ENCODE peak calls at places on chromosome X, in six cellular contexts. One of them, this sample, is unnamed.

GRCh38 chrX:112120737-112121136 is 38.2 kb upstream of the TRPC5 start:
- DNase-seq in fibroblast of pulmonary artery: no peak
- DNase-seq in cardiac muscle cell: no peak
- DNase-seq in cardiac fibroblast: no peak
- DNase-seq in adrenal gland: no peak
- DNase-seq in fibroblast of the aortic adventitia: no peak
- DNase-seq in this sample: no peak

GRCh38 chrX:101656817-101657216 is 2.8 kb downstream of the ARMCX2 start:
- DNase-seq in adrenal gland: no peak
- DNase-seq in fibroblast of pulmonary artery: no peak
- DNase-seq in cardiac fibroblast: no peak
- DNase-seq in fibroblast of the aortic adventitia: no peak
- DNase-seq in cardiac muscle cell: no peak
- DNase-seq in this sample: no peak

GRCh38 chrX:45164021-45164621 is 36.6 kb downstream of the DIPK2B start:
- DNase-seq in fibroblast of the aortic adventitia: peak; percentile 31
- DNase-seq in fibroblast of pulmonary artery: peak; percentile 17
- DNase-seq in adrenal gland: peak; percentile 37
- DNase-seq in cardiac muscle cell: peak; percentile 50
- DNase-seq in cardiac fibroblast: peak; percentile 46
- DNase-seq in this sample: no peak

GRCh38 chrX:72349190-72349589 is 43.5 kb upstream of the CITED1 start:
- DNase-seq in adrenal gland: peak; percentile 19
- DNase-seq in cardiac muscle cell: no peak
- DNase-seq in fibroblast of the aortic adventitia: no peak
- DNase-seq in fibroblast of pulmonary artery: no peak
- DNase-seq in cardiac fibroblast: no peak
- DNase-seq in this sample: no peak

GRCh38 chrX:7062912-7063311 is 84.6 kb upstream of the STS start:
- DNase-seq in adrenal gland: no peak
- DNase-seq in fibroblast of pulmonary artery: peak; percentile 7
- DNase-seq in cardiac muscle cell: peak; percentile 7
- DNase-seq in cardiac fibroblast: no peak
- DNase-seq in fibroblast of the aortic adventitia: no peak
- DNase-seq in this sample: peak; percentile 36

GRCh38 chrX:41491267-41492004 is 44.3 kb downstream of the NYX start:
- DNase-seq in fibroblast of pulmonary artery: peak; percentile 89
- DNase-seq in fibroblast of the aortic adventitia: peak; percentile 84
- DNase-seq in cardiac muscle cell: peak; percentile 91
- DNase-seq in adrenal gland: no peak
- DNase-seq in cardiac fibroblast: peak; percentile 88
- DNase-seq in this sample: peak; percentile 90

GRCh38 chrX:22527302-22527701 is 254.6 kb downstream of the CBLL2 start:
- DNase-seq in cardiac fibroblast: no peak
- DNase-seq in fibroblast of pulmonary artery: no peak
- DNase-seq in adrenal gland: no peak
- DNase-seq in fibroblast of the aortic adventitia: no peak
- DNase-seq in cardiac muscle cell: no peak
- DNase-seq in this sample: no peak

GRCh38 chrX:102950908-102951866 is 14.1 kb downstream of the RAB40AL start:
- DNase-seq in cardiac fibroblast: peak; percentile 49
- DNase-seq in adrenal gland: peak; percentile 57
- DNase-seq in fibroblast of pulmonary artery: peak; percentile 52
- DNase-seq in cardiac muscle cell: peak; percentile 50
- DNase-seq in fibroblast of the aortic adventitia: peak; percentile 51
- DNase-seq in this sample: peak; percentile 40

GRCh38 chrX:48695925-48696300 is 621 bp upstream of the SUV39H1 start:
- DNase-seq in cardiac muscle cell: no peak
- DNase-seq in fibroblast of pulmonary artery: no peak
- DNase-seq in adrenal gland: no peak
- DNase-seq in fibroblast of the aortic adventitia: peak; percentile 1
- DNase-seq in cardiac fibroblast: no peak
- DNase-seq in this sample: no peak

GRCh38 chrX:9184231-9184630 is 150.3 kb upstream of the FAM9B start:
- DNase-seq in cardiac muscle cell: no peak
- DNase-seq in cardiac fibroblast: no peak
- DNase-seq in fibroblast of the aortic adventitia: no peak
- DNase-seq in adrenal gland: no peak
- DNase-seq in fibroblast of pulmonary artery: peak; percentile 3
- DNase-seq in this sample: no peak

GRCh38 chrX:54640103-54640428 is 110.0 kb downstream of the GNL3L start:
- DNase-seq in fibroblast of pulmonary artery: no peak
- DNase-seq in adrenal gland: no peak
- DNase-seq in cardiac fibroblast: no peak
- DNase-seq in cardiac muscle cell: no peak
- DNase-seq in fibroblast of the aortic adventitia: no peak
- DNase-seq in this sample: no peak

GRCh38 chrX:36957425-36958328 is 50.5 kb upstream of the FAM47C start:
- DNase-seq in cardiac fibroblast: no peak
- DNase-seq in fibroblast of the aortic adventitia: no peak
- DNase-seq in cardiac muscle cell: peak; percentile 2
- DNase-seq in fibroblast of pulmonary artery: no peak
- DNase-seq in adrenal gland: no peak
- DNase-seq in this sample: peak; percentile 4

GRCh38 chrX:9586992-9587392 is 122.1 kb downstream of the TBL1X start:
- DNase-seq in adrenal gland: no peak
- DNase-seq in cardiac muscle cell: no peak
- DNase-seq in cardiac fibroblast: no peak
- DNase-seq in fibroblast of pulmonary artery: no peak
- DNase-seq in fibroblast of the aortic adventitia: no peak
- DNase-seq in this sample: no peak

GRCh38 chrX:124300412-124300811 is 32.0 kb upstream of the TEX13D start:
- DNase-seq in fibroblast of pulmonary artery: no peak
- DNase-seq in cardiac muscle cell: no peak
- DNase-seq in fibroblast of the aortic adventitia: no peak
- DNase-seq in cardiac fibroblast: no peak
- DNase-seq in adrenal gland: no peak
- DNase-seq in this sample: no peak

GRCh38 chrX:68989865-68990606 is 161.2 kb downstream of the EFNB1 start:
- DNase-seq in fibroblast of pulmonary artery: peak; percentile 84
- DNase-seq in cardiac muscle cell: peak; percentile 92
- DNase-seq in adrenal gland: no peak
- DNase-seq in cardiac fibroblast: peak; percentile 91
- DNase-seq in fibroblast of the aortic adventitia: peak; percentile 88
- DNase-seq in this sample: peak; percentile 10

GRCh38 chrX:38214551-38214950 is 6.1 kb downstream of the SRPX start:
- DNase-seq in fibroblast of pulmonary artery: no peak
- DNase-seq in cardiac fibroblast: no peak
- DNase-seq in fibroblast of the aortic adventitia: peak; percentile 35
- DNase-seq in adrenal gland: no peak
- DNase-seq in cardiac muscle cell: no peak
- DNase-seq in this sample: peak; percentile 52

GRCh38 chrX:39869846-39870601 is 227.7 kb downstream of the BCOR start:
- DNase-seq in cardiac muscle cell: peak; percentile 70
- DNase-seq in cardiac fibroblast: peak; percentile 56
- DNase-seq in fibroblast of the aortic adventitia: peak; percentile 33
- DNase-seq in adrenal gland: no peak
- DNase-seq in fibroblast of pulmonary artery: peak; percentile 52
- DNase-seq in this sample: peak; percentile 61

GRCh38 chrX:13272426-13272825 is 47.4 kb downstream of the ATXN3L start:
- DNase-seq in adrenal gland: no peak
- DNase-seq in fibroblast of the aortic adventitia: no peak
- DNase-seq in cardiac muscle cell: no peak
- DNase-seq in fibroblast of pulmonary artery: no peak
- DNase-seq in cardiac fibroblast: no peak
- DNase-seq in this sample: no peak

GRCh38 chrX:138745215-138745614 is 33.7 kb upstream of the FGF13 start:
- DNase-seq in adrenal gland: peak; percentile 41
- DNase-seq in cardiac fibroblast: peak; percentile 54
- DNase-seq in fibroblast of the aortic adventitia: peak; percentile 71
- DNase-seq in cardiac muscle cell: peak; percentile 58
- DNase-seq in fibroblast of pulmonary artery: peak; percentile 60
- DNase-seq in this sample: peak; percentile 55

GRCh38 chrX:45031830-45032229 is 158.8 kb downstream of the KDM6A start:
- DNase-seq in cardiac fibroblast: no peak
- DNase-seq in cardiac muscle cell: no peak
- DNase-seq in fibroblast of pulmonary artery: no peak
- DNase-seq in fibroblast of the aortic adventitia: no peak
- DNase-seq in adrenal gland: no peak
- DNase-seq in this sample: no peak

GRCh38 chrX:30023451-30023850 is 191.9 kb upstream of the MAGEB2 start:
- DNase-seq in fibroblast of pulmonary artery: peak; percentile 10
- DNase-seq in fibroblast of the aortic adventitia: no peak
- DNase-seq in cardiac fibroblast: peak; percentile 0
- DNase-seq in cardiac muscle cell: no peak
- DNase-seq in adrenal gland: no peak
- DNase-seq in this sample: no peak

GRCh38 chrX:125998432-125998831 is 167.7 kb downstream of the DCAF12L2 start:
- DNase-seq in adrenal gland: no peak
- DNase-seq in fibroblast of the aortic adventitia: no peak
- DNase-seq in cardiac muscle cell: no peak
- DNase-seq in cardiac fibroblast: no peak
- DNase-seq in fibroblast of pulmonary artery: no peak
- DNase-seq in this sample: peak; percentile 7
- TF ChIP-seq CTCF in adrenal gland: no peak
- TF ChIP-seq CTCF in fibroblast of the aortic adventitia: no peak
- TF ChIP-seq CTCF in cardiac muscle cell: no peak
- TF ChIP-seq CTCF in cardiac fibroblast: peak; percentile 19
- TF ChIP-seq CTCF in fibroblast of pulmonary artery: no peak
- TF ChIP-seq CTCF in this sample: peak; percentile 22

GRCh38 chrX:50643525-50644137 is 170.4 kb downstream of the SHROOM4 start:
- DNase-seq in adrenal gland: no peak
- DNase-seq in cardiac fibroblast: peak; percentile 17
- DNase-seq in fibroblast of the aortic adventitia: no peak
- DNase-seq in fibroblast of pulmonary artery: peak; percentile 7
- DNase-seq in cardiac muscle cell: peak; percentile 15
- DNase-seq in this sample: no peak

GRCh38 chrX:50648151-50648550 is 165.8 kb downstream of the SHROOM4 start:
- DNase-seq in adrenal gland: no peak
- DNase-seq in fibroblast of pulmonary artery: peak; percentile 20
- DNase-seq in cardiac muscle cell: no peak
- DNase-seq in fibroblast of the aortic adventitia: peak; percentile 1
- DNase-seq in cardiac fibroblast: no peak
- DNase-seq in this sample: peak; percentile 67

DNA sequence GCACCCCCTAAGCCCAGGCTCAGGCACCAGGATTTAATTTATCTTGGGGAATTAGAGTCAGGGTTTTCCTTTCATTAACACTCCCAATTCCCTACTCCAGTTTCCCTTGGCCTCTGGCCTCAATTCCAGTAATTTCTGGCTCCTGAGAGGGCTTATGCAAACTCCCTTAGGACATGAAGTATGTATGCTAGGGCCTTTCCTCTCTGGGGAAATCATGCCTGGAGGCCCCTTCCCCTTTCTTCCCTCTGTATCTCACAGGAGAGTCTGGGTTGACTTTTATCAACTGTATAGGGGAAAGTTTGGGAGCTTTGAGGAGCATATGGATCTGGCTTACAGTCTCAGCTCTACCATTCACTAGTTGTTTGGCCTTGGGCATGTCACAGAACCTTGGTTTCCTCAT is 169.5 kb downstream of the SHROOM4 start:
- DNase-seq in fibroblast of pulmonary artery: no peak
- DNase-seq in cardiac muscle cell: no peak
- DNase-seq in adrenal gland: no peak
- DNase-seq in fibroblast of the aortic adventitia: no peak
- DNase-seq in cardiac fibroblast: no peak
- DNase-seq in this sample: no peak
- H3K4me3 ChIP-seq in fibroblast of pulmonary artery: no peak overlapping the region
- H3K4me3 ChIP-seq in cardiac muscle cell: no peak overlapping the region
- H3K4me3 ChIP-seq in adrenal gland: no peak overlapping the region
- H3K4me3 ChIP-seq in fibroblast of the aortic adventitia: no peak overlapping the region
- H3K4me3 ChIP-seq in cardiac fibroblast: no peak overlapping the region
- H3K4me3 ChIP-seq in this sample: no peak overlapping the region

GRCh38 chrX:135596495-135596894 is 76.0 kb downstream of the INTS6L start:
- DNase-seq in cardiac fibroblast: peak; percentile 29
- DNase-seq in fibroblast of pulmonary artery: peak; percentile 34
- DNase-seq in fibroblast of the aortic adventitia: peak; percentile 42
- DNase-seq in cardiac muscle cell: peak; percentile 45
- DNase-seq in adrenal gland: peak; percentile 38
- DNase-seq in this sample: peak; percentile 38
- TF ChIP-seq CTCF in cardiac fibroblast: peak; percentile 46
- TF ChIP-seq CTCF in fibroblast of pulmonary artery: peak; percentile 47
- TF ChIP-seq CTCF in fibroblast of the aortic adventitia: peak; percentile 67
- TF ChIP-seq CTCF in cardiac muscle cell: peak; percentile 57
- TF ChIP-seq CTCF in adrenal gland: peak; percentile 52
- TF ChIP-seq CTCF in this sample: peak; percentile 60

GRCh38 chrX:135050603-135051002 is 1.3 kb downstream of the RTL8A start:
- DNase-seq in cardiac fibroblast: no peak
- DNase-seq in fibroblast of pulmonary artery: no peak
- DNase-seq in fibroblast of the aortic adventitia: no peak
- DNase-seq in cardiac muscle cell: no peak
- DNase-seq in adrenal gland: no peak
- DNase-seq in this sample: no peak
- H3K4me3 ChIP-seq in cardiac fibroblast: no peak overlapping the region
- H3K4me3 ChIP-seq in fibroblast of pulmonary artery: peak overlapping the region; percentile 64
- H3K4me3 ChIP-seq in fibroblast of the aortic adventitia: peak overlapping the region; percentile 71
- H3K4me3 ChIP-seq in cardiac muscle cell: peak overlapping the region; percentile 30
- H3K4me3 ChIP-seq in adrenal gland: no peak overlapping the region
- H3K4me3 ChIP-seq in this sample: peak overlapping the region; percentile 60

DNA sequence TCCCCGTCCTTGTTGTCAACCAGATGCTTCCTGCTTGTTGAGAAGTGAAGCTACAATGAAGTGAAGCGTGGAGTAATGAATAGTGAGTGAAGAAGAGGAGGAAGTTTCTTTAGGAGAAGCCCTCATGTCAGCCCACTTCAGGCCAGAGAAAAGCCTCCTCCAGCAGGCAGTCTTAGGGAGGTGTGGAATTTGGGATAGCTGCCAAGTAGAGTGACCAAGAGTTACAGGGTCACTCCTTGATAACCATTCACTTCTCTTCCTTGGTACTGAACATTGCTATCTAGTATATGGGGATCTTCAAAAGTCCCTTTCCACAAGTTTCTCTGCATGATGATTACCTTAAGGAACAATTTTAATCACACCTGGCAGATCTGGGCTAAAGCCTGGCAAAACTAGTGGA is 53.3 kb downstream of the IGSF1 start:
- DNase-seq in fibroblast of the aortic adventitia: no peak
- DNase-seq in cardiac fibroblast: no peak
- DNase-seq in adrenal gland: no peak
- DNase-seq in cardiac muscle cell: no peak
- DNase-seq in fibroblast of pulmonary artery: no peak
- DNase-seq in this sample: no peak
- TF ChIP-seq CTCF in fibroblast of the aortic adventitia: no peak
- TF ChIP-seq CTCF in cardiac fibroblast: no peak
- TF ChIP-seq CTCF in adrenal gland: no peak
- TF ChIP-seq CTCF in cardiac muscle cell: no peak
- TF ChIP-seq CTCF in fibroblast of pulmonary artery: no peak
- TF ChIP-seq CTCF in this sample: no peak

GRCh38 chrX:46662188-46662587 is 88.6 kb downstream of the CHST7 start:
- DNase-seq in fibroblast of pulmonary artery: no peak
- DNase-seq in cardiac fibroblast: no peak
- DNase-seq in fibroblast of the aortic adventitia: no peak
- DNase-seq in cardiac muscle cell: no peak
- DNase-seq in adrenal gland: no peak
- DNase-seq in this sample: no peak

GRCh38 chrX:46662594-46662993 is 89.0 kb downstream of the CHST7 start:
- DNase-seq in adrenal gland: no peak
- DNase-seq in cardiac fibroblast: no peak
- DNase-seq in cardiac muscle cell: no peak
- DNase-seq in fibroblast of pulmonary artery: no peak
- DNase-seq in fibroblast of the aortic adventitia: peak; percentile 48
- DNase-seq in this sample: no peak

GRCh38 chrX:46666831-46667230 is 92.1 kb downstream of the SLC9A7 start:
- DNase-seq in fibroblast of the aortic adventitia: no peak
- DNase-seq in cardiac fibroblast: no peak
- DNase-seq in adrenal gland: no peak
- DNase-seq in fibroblast of pulmonary artery: no peak
- DNase-seq in cardiac muscle cell: no peak
- DNase-seq in this sample: no peak

GRCh38 chrX:46670316-46670715 is 88.6 kb downstream of the SLC9A7 start:
- DNase-seq in adrenal gland: no peak
- DNase-seq in fibroblast of the aortic adventitia: no peak
- DNase-seq in cardiac fibroblast: no peak
- DNase-seq in cardiac muscle cell: no peak
- DNase-seq in fibroblast of pulmonary artery: no peak
- DNase-seq in this sample: no peak

GRCh38 chrX:46665232-46666162 is 91.9 kb downstream of the CHST7 start:
- DNase-seq in adrenal gland: no peak
- DNase-seq in fibroblast of the aortic adventitia: no peak
- DNase-seq in cardiac muscle cell: no peak
- DNase-seq in fibroblast of pulmonary artery: no peak
- DNase-seq in cardiac fibroblast: no peak
- DNase-seq in this sample: peak; percentile 77
- H3K4me3 ChIP-seq in adrenal gland: no peak overlapping the region
- H3K4me3 ChIP-seq in fibroblast of the aortic adventitia: no peak overlapping the region
- H3K4me3 ChIP-seq in cardiac muscle cell: no peak overlapping the region
- H3K4me3 ChIP-seq in fibroblast of pulmonary artery: no peak overlapping the region
- H3K4me3 ChIP-seq in cardiac fibroblast: no peak overlapping the region
- H3K4me3 ChIP-seq in this sample: no peak overlapping the region